ENCODE peak calls at places on chromosomes 1 and 21, in nine cellular contexts. S is AG10803, Y is neural crest cell, D is endodermal cell, M is lower leg skin, Q is Calu3, T is tibial artery, R is body of pancreas, O is right atrium auricular region. J is an unnamed sample.

GRCh38 chr1:67458663-67459062 is 28.5 kb upstream of the SERBP1 start:
- DNase-seq in S (no peak), Y (no peak), D (no peak), M (no peak), Q (no peak), T (no peak), R (no peak), O (no peak), J (no peak)

GRCh38 chr1:240134113-240134512 is 42.4 kb downstream of the FMN2 start:
- DNase-seq in S (no peak), Y (no peak), D (no peak), M (no peak), Q (no peak), T (no peak), R (no peak), O (no peak), J (no peak)

GRCh38 chr1:177615251-177615650 is 354.6 kb downstream of the SEC16B start:
- DNase-seq in S (no peak), Y (no peak), D (no peak), M (no peak), Q (no peak), T (no peak), R (no peak), O (no peak), J (no peak)

GRCh38 chr1:3940081-3940755 is 40.1 kb upstream of the C1orf174 start:
- DNase-seq in S (no peak), Y (no peak), D (no peak), M (no peak), Q (no peak), T (no peak), R (no peak), O (no peak), J (no peak)

GRCh38 chr1:62836856-62837540 is 53.1 kb downstream of the ATG4C start:
- DNase-seq in S (no peak), Y (no peak), D (no peak), M (no peak), Q (no peak), T (no peak), R (no peak), O (no peak), J (no peak)

GRCh38 chr1:230896719-230897118 is 28.4 kb upstream of the C1orf198 start:
- DNase-seq in S (no peak), Y (no peak), D (no peak), M (no peak), Q (no peak), T (no peak), R (no peak), O (no peak), J (no peak)

GRCh38 chr1:117169871-117170596 is 40.7 kb downstream of the VTCN1 start:
- DNase-seq in S (no peak), Y (no peak), D (no peak), M (no peak), Q (no peak), T (no peak), R (no peak), O (no peak), J (no peak)

GRCh38 chr21:35145626-35146236 is 96.6 kb upstream of the RUNX1 start:
- DNase-seq in S (no peak), Y (no peak), D (no peak), M (no peak), Q (peak), T (no peak), R (no peak), O (no peak), J (no peak)

GRCh38 chr1:153649867-153650235 is 8.7 kb upstream of the SNAPIN start:
- DNase-seq in S (no peak), Y (no peak), D (no peak), M (no peak), Q (no peak), T (peak), R (peak), O (no peak), J (no peak)

GRCh38 chr1:231753313-231753712 is 126.7 kb downstream of the DISC1 start:
- DNase-seq in S (no peak), Y (no peak), D (no peak), M (no peak), Q (no peak), T (no peak), R (no peak), O (no peak), J (no peak)

GRCh38 chr1:165696625-165697100 is 1.7 kb downstream of the ALDH9A1 start:
- DNase-seq in S (peak), Y (no peak), D (no peak), M (no peak), Q (no peak), T (no peak), R (no peak), O (no peak), J (no peak)

GRCh38 chr1:176989754-176990153 is 174.8 kb downstream of the ASTN1 start:
- DNase-seq in S (no peak), Y (no peak), D (no peak), M (no peak), Q (no peak), T (no peak), R (no peak), O (no peak), J (no peak)

GRCh38 chr1:167526659-167527383 is 8.5 kb upstream of the CD247 start:
- DNase-seq in S (no peak), Y (no peak), D (no peak), M (no peak), Q (no peak), T (no peak), R (no peak), O (no peak), J (no peak)

GRCh38 chr1:162632234-162632666 is at the start of gene DDR2:
- DNase-seq in S (peak), Y (no peak), D (peak), M (peak), Q (no peak), T (peak), R (peak), O (peak), J (no peak)

GRCh38 chr1:61950418-61950817 is 208.1 kb downstream of the PATJ start:
- DNase-seq in S (no peak), Y (no peak), D (no peak), M (no peak), Q (no peak), T (no peak), R (no peak), O (no peak), J (no peak)

GRCh38 chr1:159866905-159867304 is 4.4 kb upstream of the VSIG8 start:
- DNase-seq in S (no peak), Y (no peak), D (no peak), M (no peak), Q (no peak), T (no peak), R (no peak), O (no peak), J (no peak)

GRCh38 chr1:152871731-152872126 is 6.4 kb upstream of the SMCP start:
- DNase-seq in S (no peak), Y (no peak), D (no peak), M (no peak), Q (no peak), T (no peak), R (no peak), O (no peak), J (no peak)

GRCh38 chr21:35203093-35204021 is 154.3 kb upstream of the RUNX1 start:
- DNase-seq in S (peak), Y (no peak), D (no peak), M (no peak), Q (no peak), T (no peak), R (no peak), O (no peak), J (no peak)

GRCh38 chr1:226827458-226827857 is 43.0 kb upstream of the PSEN2 start:
- DNase-seq in S (peak), Y (no peak), D (peak), M (peak), Q (no peak), T (peak), R (peak), O (peak), J (no peak)

GRCh38 chr1:25689686-25690381 is 73.2 kb downstream of the MAN1C1 start:
- DNase-seq in S (no peak), Y (no peak), D (no peak), M (no peak), Q (no peak), T (no peak), R (no peak), O (no peak), J (no peak)

GRCh38 chr1:41592451-41593125 is 108.1 kb upstream of the EDN2 start:
- DNase-seq in S (no peak), Y (no peak), D (peak), M (no peak), Q (no peak), T (no peak), R (no peak), O (no peak), J (no peak)

GRCh38 chr1:210129759-210130158 is 102.8 kb upstream of the SERTAD4 start:
- DNase-seq in S (no peak), Y (no peak), D (no peak), M (no peak), Q (no peak), T (no peak), R (no peak), O (no peak), J (no peak)

GRCh38 chr1:113780363-113781146 is 21.3 kb upstream of the PHTF1 start:
- DNase-seq in S (peak), Y (no peak), D (no peak), M (no peak), Q (no peak), T (no peak), R (no peak), O (no peak), J (no peak)

GRCh38 chr21:35358008-35358407 is 308.9 kb upstream of the RUNX1 start:
- DNase-seq in S (no peak), Y (no peak), D (no peak), M (no peak), Q (no peak), T (no peak), R (no peak), O (no peak), J (no peak)

GRCh38 chr1:178953034-178953433 is 72.7 kb upstream of the FAM20B start:
- DNase-seq in S (peak), Y (no peak), D (no peak), M (no peak), Q (no peak), T (peak), R (no peak), O (no peak), J (no peak)

DNA sequence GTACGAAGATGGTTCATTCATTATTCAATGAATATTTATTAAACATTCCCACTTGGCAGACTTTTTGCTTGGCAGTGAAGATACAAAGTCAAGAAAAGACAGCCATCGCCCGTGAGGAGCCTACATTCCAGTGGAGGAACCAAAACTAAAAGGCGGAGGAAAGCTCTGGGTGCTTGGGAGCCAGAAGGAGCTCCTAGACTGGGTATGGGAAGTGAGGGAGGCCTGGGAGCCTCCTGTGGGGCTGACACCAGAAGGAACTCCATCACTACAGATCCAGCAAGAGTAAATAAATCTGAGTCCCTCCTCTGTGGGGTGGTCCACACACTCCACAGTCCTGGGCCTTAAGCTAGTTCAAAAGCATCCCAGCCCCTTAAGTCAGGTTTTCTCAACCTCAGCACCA is 14.9 kb downstream of the RNASEL start:
- DNase-seq in S (no peak), Y (no peak), D (no peak), M (no peak), Q (no peak), T (no peak), R (no peak), O (no peak), J (no peak)
- TF ChIP-seq CTCF in S (no peak), Y (no peak), D (no peak), M (no peak), Q (no peak), T (no peak), R (no peak), O (no peak), J (no peak)

DNA sequence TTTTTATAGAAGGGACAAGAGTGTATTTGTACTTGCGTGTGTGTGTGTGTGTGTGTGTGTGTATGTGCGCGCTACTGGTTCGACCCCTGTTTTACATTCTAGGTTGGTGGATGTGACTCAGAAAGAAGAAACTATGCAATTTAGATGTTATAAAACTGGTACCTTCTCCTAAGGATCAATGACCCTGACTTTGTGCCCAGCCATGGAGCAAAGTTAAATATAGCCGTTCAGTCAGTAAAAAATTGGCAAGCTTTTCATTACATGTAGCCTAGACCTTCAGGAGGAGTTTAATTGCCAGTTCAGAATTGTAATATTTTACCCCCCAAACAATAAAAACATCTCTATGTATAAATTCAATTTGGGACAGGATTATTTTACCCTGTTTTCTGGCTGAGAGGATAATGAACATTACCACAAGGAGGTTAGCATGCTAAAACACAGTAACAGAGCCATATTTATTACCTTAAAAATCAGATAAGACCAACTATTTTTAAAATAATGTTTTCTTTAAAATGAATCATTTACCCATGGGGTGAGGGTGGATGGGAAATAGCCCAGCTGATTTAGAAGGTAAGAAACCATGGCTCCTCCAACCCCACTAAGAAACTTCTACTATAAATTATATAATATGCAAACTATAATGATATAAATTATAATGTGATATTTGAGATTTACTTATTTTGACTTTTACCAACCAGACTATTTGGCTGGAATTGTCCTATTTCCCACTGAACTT is 33.5 kb upstream of the MTR start:
- DNase-seq in S (no peak), Y (no peak), D (no peak), M (no peak), Q (no peak), T (no peak), R (peak), O (no peak), J (no peak)
- TF ChIP-seq CTCF in S (no peak), Y (no peak), D (no peak), M (no peak), Q (no peak), T (no peak), R (no peak), O (no peak), J (no peak)

DNA sequence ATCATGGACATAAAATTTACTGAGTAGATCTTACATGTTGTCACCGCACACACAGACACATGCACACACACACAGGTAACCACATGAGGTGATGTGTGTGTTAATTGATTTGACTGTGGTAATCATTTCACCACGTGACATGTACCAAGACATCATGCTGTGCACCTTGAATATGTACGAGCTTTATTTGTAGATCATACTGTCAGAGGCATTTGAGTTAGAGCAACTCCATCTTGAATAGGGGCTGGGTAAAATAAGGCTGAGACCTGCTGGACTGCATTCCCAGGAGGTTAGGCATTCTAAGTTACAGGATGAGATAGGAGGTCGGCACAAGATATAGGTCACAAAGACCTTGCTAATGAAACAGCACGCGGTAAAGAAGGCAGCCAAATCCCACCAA is 31.7 kb upstream of the TRIM17 start:
- DNase-seq in S (no peak), Y (no peak), D (no peak), M (no peak), Q (no peak), T (no peak), R (no peak), O (no peak), J (no peak)
- TF ChIP-seq CTCF in S (no peak), Y (no peak), D (no peak), M (no peak), Q (no peak), T (no peak), R (no peak), O (no peak), J (no peak)

GRCh38 chr1:86748622-86749373 is 44.4 kb downstream of the SH3GLB1 start:
- DNase-seq in S (no peak), Y (no peak), D (no peak), M (no peak), Q (no peak), T (no peak), R (no peak), O (no peak), J (no peak)

GRCh38 chr1:86747304-86747703 is 42.9 kb downstream of the SH3GLB1 start:
- DNase-seq in S (no peak), Y (no peak), D (no peak), M (no peak), Q (no peak), T (no peak), R (no peak), O (no peak), J (no peak)

GRCh38 chr1:86753700-86754099 is 49.3 kb downstream of the SH3GLB1 start:
- DNase-seq in S (no peak), Y (no peak), D (peak), M (no peak), Q (no peak), T (no peak), R (no peak), O (no peak), J (no peak)

GRCh38 chr1:86750530-86750929 is 46.2 kb downstream of the SH3GLB1 start:
- DNase-seq in S (no peak), Y (no peak), D (no peak), M (no peak), Q (no peak), T (no peak), R (no peak), O (no peak), J (no peak)

GRCh38 chr1:86750076-86750475 is 45.7 kb downstream of the SH3GLB1 start:
- DNase-seq in S (no peak), Y (no peak), D (no peak), M (no peak), Q (no peak), T (no peak), R (no peak), O (no peak), J (no peak)
- TF ChIP-seq CTCF in S (no peak), Y (no peak), D (no peak), M (no peak), Q (no peak), T (no peak), R (no peak), O (no peak), J (no peak)